ENCODE peak calls at places on chromosomes 1 and 21, in eight cellular contexts. Y, J, O, T, H, W, A and P are unnamed samples. For H3K27me3 and H3K36me3, the result is how much of the 10 kb centered on the place peaks cover.

GRCh38 chr21:33070921-33071877 is 1.3 kb downstream of the OLIG1 start:
- DNase-seq in A (no peak), H (no peak), O (no peak), J (no peak), Y (no peak), T (no peak), W (peak), P (peak)

GRCh38 chr1:33093004-33093403 is 12.1 kb downstream of the AZIN2 start:
- DNase-seq in A (no peak), O (no peak), T (no peak), H (no peak), W (peak), Y (no peak), J (no peak), P (no peak)

GRCh38 chr1:64121766-64122385 is 81.5 kb upstream of the UBE2U start:
- DNase-seq in O (no peak), J (no peak), W (no peak), Y (peak), A (no peak), T (no peak), H (no peak), P (no peak)

GRCh38 chr1:89451011-89451410 is 73.6 kb upstream of the LRRC8B start:
- DNase-seq in O (peak), J (no peak), Y (peak), A (no peak), H (no peak), T (no peak), W (no peak), P (no peak)

GRCh38 chr1:201463071-201463552 is 5.9 kb downstream of the PHLDA3 start:
- DNase-seq in H (peak), O (peak), W (no peak), Y (no peak), T (no peak), A (no peak), J (no peak), P (peak)

GRCh38 chr1:162846256-162847212 is 14.4 kb downstream of the CCDC190 start:
- DNase-seq in T (no peak), Y (peak), W (no peak), H (no peak), J (no peak), O (peak), A (no peak), P (no peak)

GRCh38 chr1:77925536-77925935 is 37.1 kb downstream of the NEXN start:
- DNase-seq in J (no peak), T (no peak), H (no peak), O (no peak), Y (peak), A (no peak), W (no peak), P (peak)

GRCh38 chr1:162889989-162890388 is 29.0 kb upstream of the CCDC190 start:
- DNase-seq in J (no peak), T (no peak), A (no peak), H (no peak), Y (no peak), W (peak), O (no peak), P (peak)

GRCh38 chr1:41420877-41421276 is 59.6 kb downstream of the FOXO6 start:
- DNase-seq in J (no peak), H (no peak), Y (peak), A (peak), T (no peak), W (no peak), O (no peak), P (no peak)

GRCh38 chr21:45874716-45875415 is 106.7 kb upstream of the COL6A1 start:
- DNase-seq in O (peak), T (peak), W (no peak), Y (peak), J (peak), A (no peak), H (peak), P (no peak)

GRCh38 chr1:28208818-28209441 is 23.9 kb downstream of the DNAJC8 start:
- DNase-seq in Y (peak), H (no peak), O (peak), A (peak), W (peak), T (peak), J (no peak), P (peak)

GRCh38 chr1:7050751-7051665 is 265.8 kb downstream of the CAMTA1 start:
- DNase-seq in T (no peak), Y (no peak), W (no peak), J (no peak), H (no peak), O (no peak), A (peak), P (no peak)

GRCh38 chr1:66489972-66490601 is 43.9 kb upstream of the SGIP1 start:
- DNase-seq in J (no peak), H (no peak), T (no peak), A (no peak), O (no peak), W (no peak), Y (no peak), P (peak)

GRCh38 chr1:145874646-145875045 is 11.0 kb downstream of the ANKRD35 start:
- DNase-seq in W (no peak), A (no peak), T (no peak), Y (no peak), J (no peak), O (no peak), H (no peak), P (no peak)

GRCh38 chr1:244241438-244241837 is 190.4 kb downstream of the ZBTB18 start:
- DNase-seq in H (no peak), J (no peak), W (peak), A (no peak), O (no peak), Y (no peak), T (no peak), P (no peak)

GRCh38 chr1:203871114-203871875 is 9.9 kb downstream of the SNRPE start:
- DNase-seq in W (peak), A (peak), Y (peak), O (peak), H (no peak), T (no peak), J (no peak), P (peak)

GRCh38 chr1:42876009-42876408 is 29.6 kb downstream of the ZNF691 start:
- DNase-seq in W (no peak), T (no peak), O (no peak), Y (no peak), A (no peak), J (no peak), H (no peak), P (no peak)

GRCh38 chr1:10724052-10724494 is 72.4 kb downstream of the CASZ1 start:
- DNase-seq in A (no peak), W (no peak), H (peak), O (peak), T (no peak), J (peak), Y (peak), P (peak)

GRCh38 chr1:43945898-43946243 is 879 bp upstream of the IPO13 start:
- DNase-seq in J (no peak), O (no peak), W (no peak), Y (no peak), A (no peak), T (no peak), H (no peak), P (no peak)

GRCh38 chr1:52191395-52191965 is 49.6 kb downstream of the ZFYVE9 start:
- DNase-seq in H (no peak), A (no peak), J (no peak), T (no peak), W (no peak), O (no peak), Y (peak), P (peak)

GRCh38 chr1:222068937-222069336 is 327.0 kb upstream of the DUSP10 start:
- DNase-seq in Y (peak), A (no peak), O (peak), H (no peak), W (no peak), J (no peak), T (no peak), P (no peak)

GRCh38 chr1:183032122-183032921 is 9.1 kb downstream of the LAMC1 start:
- DNase-seq in J (no peak), T (no peak), H (no peak), Y (no peak), W (peak), A (no peak), O (peak), P (no peak)

GRCh38 chr21:32351428-32351827 is 41.4 kb downstream of the URB1 start:
- DNase-seq in J (no peak), W (peak), A (no peak), T (no peak), Y (no peak), O (peak), H (no peak), P (no peak)

GRCh38 chr1:180084867-180085266 is 69.8 kb upstream of the QSOX1 start:
- DNase-seq in Y (no peak), W (no peak), A (no peak), J (no peak), O (no peak), T (no peak), H (no peak), P (no peak)

GRCh38 chr1:220219136-220219442 is 53.2 kb downstream of the RAB3GAP2 start:
- DNase-seq in O (no peak), J (no peak), H (no peak), T (no peak), Y (no peak), W (no peak), A (no peak), P (no peak)

GRCh38 chr1:39184354-39184818 is 20.1 kb upstream of the MACF1 start:
- DNase-seq in W (no peak), J (no peak), T (no peak), H (no peak), Y (no peak), O (no peak), A (no peak), P (no peak)

GRCh38 chr1:107152332-107152731 is 11.5 kb downstream of the NTNG1 start:
- DNase-seq in Y (no peak), W (no peak), J (no peak), H (no peak), T (no peak), O (no peak), A (no peak), P (no peak)

GRCh38 chr1:66478116-66478515 is 55.8 kb upstream of the SGIP1 start:
- DNase-seq in A (no peak), W (no peak), T (no peak), Y (peak), H (no peak), O (peak), J (no peak), P (peak)

GRCh38 chr1:63984257-63984626 is 210.4 kb downstream of the ROR1 start:
- DNase-seq in O (peak), J (no peak), T (no peak), H (no peak), A (no peak), Y (peak), W (no peak), P (no peak)

GRCh38 chr1:55559111-55559510 is 343.9 kb upstream of the USP24 start:
- DNase-seq in J (no peak), Y (no peak), O (peak), A (no peak), W (no peak), T (no peak), H (no peak), P (no peak)

GRCh38 chr1:235259133-235259778 is 68.7 kb downstream of the ARID4B start:
- DNase-seq in A (no peak), Y (no peak), J (no peak), T (no peak), W (no peak), H (no peak), O (no peak), P (no peak)

GRCh38 chr1:204591473-204592090 is 75.4 kb downstream of the MDM4 start:
- DNase-seq in J (no peak), W (no peak), Y (peak), H (no peak), O (peak), A (no peak), T (no peak), P (peak)

GRCh38 chr21:15014220-15014619 is 50.6 kb downstream of the NRIP1 start:
- DNase-seq in J (no peak), Y (no peak), A (no peak), O (no peak), W (no peak), T (no peak), H (no peak), P (no peak)

GRCh38 chr1:196372896-196373536 is 235.2 kb downstream of the KCNT2 start:
- DNase-seq in J (no peak), O (peak), W (peak), A (no peak), T (no peak), H (no peak), Y (no peak), P (peak)
- H3K27me3 ChIP-seq in J (under half), O (under half), W (under half), A (under half), T (under half), H (under half), Y (under half), P (under half)

GRCh38 chr21:37106998-37107397 is 33.9 kb downstream of the TTC3 start:
- DNase-seq in W (no peak), J (no peak), H (no peak), T (no peak), O (no peak), A (no peak), Y (no peak), P (no peak)
- H3K36me3 ChIP-seq in W (under half), J (under half), H (under half), T (under half), O (under half), A (under half), Y (under half), P (under half)

DNA sequence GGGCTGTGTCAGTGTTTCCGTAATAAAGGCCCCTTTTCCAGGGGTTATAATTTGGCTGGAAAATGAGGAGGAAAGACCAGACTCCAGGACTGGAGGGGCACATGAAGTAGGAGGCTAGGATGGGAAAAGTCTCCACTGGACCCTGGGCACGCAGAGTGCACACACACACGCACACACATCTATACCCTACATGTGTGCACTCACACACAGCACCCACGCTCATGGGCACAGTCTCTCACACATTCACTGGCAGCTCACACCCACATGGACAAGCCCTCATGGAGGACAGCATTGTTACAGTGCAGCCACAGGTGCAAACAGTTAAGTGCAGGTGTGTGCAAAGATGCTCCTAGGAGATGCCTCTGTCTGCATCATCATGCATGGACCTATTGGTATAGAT is 9.0 kb upstream of the RUNX3 start:
- DNase-seq in T (no peak), O (no peak), H (no peak), W (no peak), A (no peak), Y (no peak), J (no peak), P (no peak)
- H3K27me3 ChIP-seq in T (under half), O (under half), H (under half), W (under half), A (under half), Y (under half), J (under half), P (under half)

GRCh38 chr1:156337052-156337887 is 822 bp downstream of the CCT3 start:
- DNase-seq in J (no peak), T (no peak), Y (no peak), O (peak), W (no peak), H (no peak), A (no peak), P (no peak)
- H3K36me3 ChIP-seq in J (under half), T (under half), Y (under half), O (under half), W (under half), H (under half), A (under half), P (under half)

GRCh38 chr1:170662561-170662971 is 1.4 kb upstream of the PRRX1 start:
- DNase-seq in H (no peak), A (no peak), O (no peak), J (no peak), Y (no peak), T (no peak), W (no peak), P (peak)

GRCh38 chr1:170660874-170661645 is 2.9 kb upstream of the PRRX1 start:
- DNase-seq in T (no peak), Y (no peak), J (no peak), W (peak), A (peak), H (no peak), O (no peak), P (peak)

GRCh38 chr1:170660281-170660713 is 3.6 kb upstream of the PRRX1 start:
- DNase-seq in Y (no peak), H (no peak), J (no peak), A (no peak), T (no peak), W (peak), O (no peak), P (no peak)

GRCh38 chr1:170663011-170663410 is 920 bp upstream of the PRRX1 start:
- DNase-seq in W (peak), Y (no peak), H (no peak), O (no peak), T (no peak), A (no peak), J (no peak), P (no peak)

DNA sequence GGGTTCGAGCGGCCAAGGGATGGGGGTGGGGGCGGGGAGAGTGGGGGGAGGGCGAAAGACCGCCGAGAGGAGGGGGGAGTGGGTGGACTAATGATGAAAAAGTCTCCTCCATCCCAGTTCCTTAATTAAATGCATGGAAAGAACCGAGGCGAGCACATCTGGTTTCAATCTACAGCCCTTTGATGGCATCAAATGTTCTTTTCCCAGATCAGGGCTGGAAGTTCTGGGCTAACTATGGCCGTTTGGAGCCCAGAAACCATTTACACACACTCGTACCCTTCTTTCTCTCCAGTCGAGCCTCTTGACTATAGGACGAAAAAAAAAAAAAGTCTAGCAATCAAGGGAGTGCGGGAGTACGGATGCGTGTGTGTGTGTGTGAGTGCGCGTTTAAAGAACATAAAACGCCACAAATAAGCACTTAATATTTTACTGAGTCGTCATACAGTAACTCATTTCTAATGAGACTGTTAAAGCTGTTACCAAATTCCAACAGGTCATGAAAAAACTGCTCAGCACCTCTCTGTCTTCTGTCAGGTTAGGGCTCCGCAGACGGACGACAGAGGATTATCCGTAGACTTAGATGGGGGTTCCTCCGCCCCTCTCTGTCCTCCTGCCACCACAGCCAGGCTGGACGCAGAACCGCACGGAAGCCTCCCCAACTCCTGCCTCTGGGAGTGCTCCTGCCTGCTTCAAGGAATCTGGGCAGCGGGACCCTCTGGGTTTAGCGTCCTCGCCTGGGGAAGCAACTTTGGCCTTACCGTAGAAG is 2.1 kb upstream of the PRRX1 start:
- DNase-seq in J (no peak), T (no peak), O (no peak), H (no peak), Y (peak), W (peak), A (peak), P (peak)
- H3K27me3 ChIP-seq in J (half or more), T (under half), O (under half), H (half or more), Y (under half), W (half or more), A (under half), P (half or more)

GRCh38 chr21:34824314-34824713 is 155.5 kb downstream of the CLIC6 start:
- DNase-seq in A (no peak), J (no peak), O (no peak), Y (no peak), H (no peak), T (no peak), W (no peak), P (no peak)
- H3K36me3 ChIP-seq in A (under half), J (under half), O (half or more), Y (half or more), H (half or more), T (under half), W (under half), P (under half)

GRCh38 chr1:226480459-226480858 is 68.1 kb upstream of the STUM start:
- DNase-seq in J (no peak), W (no peak), T (no peak), A (no peak), O (no peak), Y (no peak), H (no peak), P (no peak)

GRCh38 chr1:226485192-226485591 is 63.4 kb upstream of the STUM start:
- DNase-seq in H (no peak), O (no peak), W (no peak), A (no peak), T (no peak), Y (no peak), J (no peak), P (no peak)

GRCh38 chr1:226481133-226481532 is 67.4 kb upstream of the STUM start:
- DNase-seq in J (no peak), T (no peak), A (no peak), H (no peak), O (no peak), W (no peak), Y (no peak), P (no peak)

GRCh38 chr1:226482196-226482595 is 66.4 kb upstream of the STUM start:
- DNase-seq in Y (no peak), A (no peak), W (no peak), O (no peak), H (no peak), T (no peak), J (no peak), P (peak)

GRCh38 chr1:226482975-226483660 is 65.4 kb upstream of the STUM start:
- DNase-seq in J (no peak), W (peak), O (peak), A (no peak), H (no peak), Y (no peak), T (no peak), P (peak)
- H3K27me3 ChIP-seq in J (under half), W (under half), O (under half), A (under half), H (under half), Y (under half), T (under half), P (under half)

DNA sequence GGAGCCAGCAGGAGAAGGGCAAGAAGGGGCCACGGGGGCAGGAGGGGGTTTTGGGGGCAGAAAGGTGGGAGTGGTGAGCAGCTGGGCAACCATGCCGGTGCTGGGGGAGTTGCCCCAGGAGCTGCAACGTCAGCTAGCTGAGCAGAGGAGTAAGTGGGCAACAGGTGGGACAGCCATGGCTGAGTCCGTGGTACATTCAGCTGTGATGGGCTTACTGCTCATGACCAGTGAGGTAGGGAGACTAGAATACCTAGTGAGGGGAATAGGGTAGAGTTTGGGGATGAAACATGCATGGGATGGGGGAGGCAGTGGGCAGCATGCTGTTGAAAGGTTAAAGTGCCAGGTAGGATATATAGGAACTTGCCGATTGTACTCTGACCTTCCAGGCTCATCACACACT is 2.4 kb downstream of the USP21 start:
- DNase-seq in Y (no peak), H (no peak), W (no peak), O (no peak), J (no peak), A (no peak), T (no peak), P (no peak)
- H3K36me3 ChIP-seq in Y (under half), H (half or more), W (under half), O (under half), J (under half), A (under half), T (under half), P (under half)

GRCh38 chr1:181798191-181798926 is 263.2 kb downstream of the ZNF648 start:
- DNase-seq in J (peak), A (no peak), Y (no peak), T (no peak), W (no peak), H (no peak), O (no peak), P (no peak)
- H3K27me3 ChIP-seq in J (under half), A (under half), Y (under half), T (under half), W (under half), H (under half), O (under half), P (under half)

GRCh38 chr1:87337606-87338005 is 8.9 kb downstream of the LMO4 start:
- DNase-seq in T (no peak), O (no peak), H (no peak), Y (no peak), W (no peak), J (no peak), A (no peak), P (no peak)
- H3K36me3 ChIP-seq in T (under half), O (under half), H (under half), Y (under half), W (under half), J (under half), A (under half), P (under half)